ENCODE peak calls at places on chromosomes 4 and X, in nine cellular contexts. O is hepatocyte, H is ovary, G is cardiac muscle cell, E is NB4, S is brain microvascular endothelial cell, J is transverse colon, V is choroid plexus epithelial cell, T is DND-41. Q is an unnamed sample.

GRCh38 chrX:40922307-40922706 is 162.9 kb upstream of the USP9X start:
- DNase-seq in O (peak), H (no peak), G (peak), E (peak), S (peak), J (no peak), V (peak), T (no peak), Q (no peak)

GRCh38 chrX:10157545-10157944 is 770 bp downstream of the CLCN4 start:
- DNase-seq in O (no peak), H (no peak), G (peak), E (no peak), S (no peak), J (no peak), V (peak), T (no peak), Q (no peak)

GRCh38 chr4:128757712-128758111 is 51.8 kb upstream of the JADE1 start:
- DNase-seq in O (no peak), H (no peak), G (no peak), E (no peak), S (no peak), J (no peak), V (peak), T (no peak), Q (no peak)

GRCh38 chr4:38242822-38243384 is 282.7 kb downstream of the PTTG2 start:
- DNase-seq in O (no peak), H (no peak), G (no peak), E (no peak), S (no peak), J (no peak), V (no peak), T (no peak), Q (peak)

GRCh38 chrX:46576458-46576857 is 2.9 kb downstream of the CHST7 start:
- DNase-seq in O (no peak), H (no peak), G (peak), E (no peak), S (no peak), J (no peak), V (no peak), T (no peak), Q (no peak)

GRCh38 chr4:185210102-185210981 is 944 bp downstream of the SNX25 start:
- DNase-seq in O (peak), H (peak), G (peak), E (peak), S (peak), J (peak), V (peak), T (no peak), Q (no peak)

GRCh38 chr4:56038763-56039162 is 90.0 kb downstream of the CEP135 start:
- DNase-seq in O (no peak), H (no peak), G (no peak), E (no peak), S (no peak), J (no peak), V (no peak), T (no peak), Q (no peak)

GRCh38 chr4:54085284-54085683 is 14.7 kb upstream of the GSX2 start:
- DNase-seq in O (no peak), H (no peak), G (peak), E (no peak), S (peak), J (no peak), V (peak), T (no peak), Q (no peak)

GRCh38 chr4:7313991-7314390 is 120.7 kb downstream of the PSAPL1 start:
- DNase-seq in O (no peak), H (no peak), G (no peak), E (no peak), S (no peak), J (no peak), V (no peak), T (no peak), Q (no peak)

GRCh38 chr4:7206385-7206784 is 14.0 kb downstream of the SORCS2 start:
- DNase-seq in O (no peak), H (peak), G (peak), E (no peak), S (peak), J (no peak), V (peak), T (no peak), Q (no peak)

GRCh38 chr4:13849778-13850177 is 222.3 kb upstream of the BOD1L1 start:
- DNase-seq in O (no peak), H (no peak), G (no peak), E (no peak), S (no peak), J (no peak), V (no peak), T (no peak), Q (no peak)

GRCh38 chrX:47358387-47359065 is 11.9 kb upstream of the ZNF157 start:
- DNase-seq in O (no peak), H (no peak), G (no peak), E (peak), S (no peak), J (no peak), V (peak), T (peak), Q (peak)

GRCh38 chr4:7978489-7978888 is 38.8 kb upstream of the AFAP1 start:
- DNase-seq in O (peak), H (no peak), G (peak), E (no peak), S (no peak), J (peak), V (no peak), T (no peak), Q (no peak)

GRCh38 chr4:13289391-13289790 is 194.7 kb downstream of the RAB28 start:
- DNase-seq in O (no peak), H (no peak), G (peak), E (no peak), S (peak), J (no peak), V (peak), T (no peak), Q (no peak)

GRCh38 chr4:169286562-169287301 is 16.0 kb upstream of the SH3RF1 start:
- DNase-seq in O (no peak), H (no peak), G (peak), E (peak), S (no peak), J (no peak), V (no peak), T (no peak), Q (no peak)

GRCh38 chrX:78103001-78103634 is 930 bp upstream of the PGK1 start:
- DNase-seq in O (no peak), H (peak), G (no peak), E (no peak), S (no peak), J (no peak), V (no peak), T (no peak), Q (no peak)

GRCh38 chrX:13684361-13684760 is 4.6 kb upstream of the RAB9A start:
- DNase-seq in O (no peak), H (no peak), G (no peak), E (no peak), S (no peak), J (no peak), V (no peak), T (no peak), Q (no peak)

GRCh38 chr4:113278324-113278934 is 229.0 kb downstream of the ANK2 start:
- DNase-seq in O (peak), H (peak), G (peak), E (peak), S (peak), J (peak), V (peak), T (peak), Q (peak)

GRCh38 chr4:152535236-152535902 is 523 bp downstream of the FBXW7 start:
- DNase-seq in O (peak), H (no peak), G (no peak), E (peak), S (no peak), J (peak), V (no peak), T (no peak), Q (no peak)

GRCh38 chr4:26238426-26238781 is 82.4 kb upstream of the RBPJ start:
- DNase-seq in O (peak), H (no peak), G (no peak), E (no peak), S (no peak), J (peak), V (no peak), T (no peak), Q (no peak)

GRCh38 chrX:41491267-41492004 is 44.3 kb downstream of the NYX start:
- DNase-seq in O (peak), H (no peak), G (peak), E (peak), S (peak), J (no peak), V (peak), T (no peak), Q (no peak)

GRCh38 chr4:112130903-112131302 is 14.4 kb upstream of the FAM241A start:
- DNase-seq in O (no peak), H (no peak), G (peak), E (no peak), S (no peak), J (no peak), V (peak), T (no peak), Q (no peak)

GRCh38 chrX:126847143-126847542 is 27.6 kb downstream of the PRR32 start:
- DNase-seq in O (no peak), H (no peak), G (no peak), E (no peak), S (no peak), J (no peak), V (no peak), T (no peak), Q (no peak)

GRCh38 chr4:113300384-113301011 is 251.0 kb downstream of the ANK2 start:
- DNase-seq in O (peak), H (no peak), G (peak), E (no peak), S (peak), J (no peak), V (peak), T (no peak), Q (no peak)

GRCh38 chrX:16978193-16978984 is 31.9 kb downstream of the REPS2 start:
- DNase-seq in O (no peak), H (no peak), G (no peak), E (no peak), S (no peak), J (no peak), V (no peak), T (no peak), Q (no peak)

GRCh38 chr4:157888281-157888680 is 284.5 kb downstream of the GASK1B start:
- DNase-seq in O (no peak), H (no peak), G (no peak), E (no peak), S (no peak), J (no peak), V (no peak), T (no peak), Q (no peak)

GRCh38 chrX:9865804-9866471 is 79.7 kb downstream of the SHROOM2 start:
- DNase-seq in O (no peak), H (no peak), G (no peak), E (no peak), S (peak), J (no peak), V (no peak), T (no peak), Q (no peak)

GRCh38 chr4:42512226-42512625 is 114.9 kb downstream of the SHISA3 start:
- DNase-seq in O (no peak), H (no peak), G (no peak), E (no peak), S (no peak), J (no peak), V (no peak), T (no peak), Q (no peak)

GRCh38 chr4:4555916-4556315 is 14.1 kb upstream of the STX18 start:
- DNase-seq in O (no peak), H (no peak), G (peak), E (no peak), S (peak), J (no peak), V (peak), T (no peak), Q (no peak)

GRCh38 chr4:166252487-166253402 is 379.7 kb downstream of the TLL1 start:
- DNase-seq in O (peak), H (no peak), G (peak), E (peak), S (peak), J (no peak), V (peak), T (no peak), Q (peak)

GRCh38 chrX:123665197-123665596 is 67.7 kb downstream of the THOC2 start:
- DNase-seq in O (peak), H (no peak), G (no peak), E (no peak), S (no peak), J (no peak), V (peak), T (no peak), Q (no peak)

GRCh38 chr4:59535541-59535940 is 1664.6 kb upstream of the ADGRL3 start:
- DNase-seq in O (no peak), H (no peak), G (no peak), E (no peak), S (no peak), J (no peak), V (no peak), T (no peak), Q (no peak)

GRCh38 chr4:52051615-52052474 is 741 bp downstream of the SPATA18 start:
- DNase-seq in O (peak), H (peak), G (peak), E (no peak), S (peak), J (peak), V (peak), T (no peak), Q (no peak)

GRCh38 chr4:138953962-138954371 is 61.6 kb upstream of the NOCT start:
- DNase-seq in O (no peak), H (no peak), G (peak), E (no peak), S (peak), J (no peak), V (peak), T (no peak), Q (no peak)

GRCh38 chrX:153777261-153778090 is 3.4 kb upstream of the SRPK3 start:
- DNase-seq in O (no peak), H (no peak), G (no peak), E (no peak), S (no peak), J (no peak), V (no peak), T (no peak), Q (no peak)

GRCh38 chrX:118179718-118180117 is 63.1 kb upstream of the KLHL13 start:
- DNase-seq in O (no peak), H (no peak), G (no peak), E (no peak), S (no peak), J (no peak), V (no peak), T (no peak), Q (no peak)

GRCh38 chrX:118181030-118181429 is 64.4 kb upstream of the KLHL13 start:
- DNase-seq in O (no peak), H (no peak), G (peak), E (no peak), S (no peak), J (no peak), V (no peak), T (no peak), Q (no peak)

GRCh38 chrX:118178450-118178849 is 61.8 kb upstream of the KLHL13 start:
- DNase-seq in O (no peak), H (no peak), G (no peak), E (no peak), S (no peak), J (no peak), V (no peak), T (no peak), Q (no peak)

GRCh38 chrX:118177708-118178107 is 61.1 kb upstream of the KLHL13 start:
- DNase-seq in O (no peak), H (no peak), G (no peak), E (no peak), S (no peak), J (no peak), V (no peak), T (no peak), Q (no peak)

GRCh38 chrX:118179161-118179560 is 62.6 kb upstream of the KLHL13 start:
- DNase-seq in O (no peak), H (no peak), G (no peak), E (no peak), S (no peak), J (no peak), V (no peak), T (no peak), Q (no peak)
- H3K4me3 ChIP-seq in O (no peak), H (no peak), G (no peak), E (no peak), S (no peak), J (no peak), V (no peak), T (no peak), Q (no peak)

GRCh38 chr4:39354178-39354503 is 12.0 kb downstream of the RFC1 start:
- DNase-seq in O (peak), H (no peak), G (no peak), E (no peak), S (no peak), J (no peak), V (no peak), T (no peak), Q (no peak)
- H3K4me3 ChIP-seq in O (peak), H (peak), G (no peak), E (peak), S (no peak), J (peak), V (peak), T (peak), Q (peak)

DNA sequence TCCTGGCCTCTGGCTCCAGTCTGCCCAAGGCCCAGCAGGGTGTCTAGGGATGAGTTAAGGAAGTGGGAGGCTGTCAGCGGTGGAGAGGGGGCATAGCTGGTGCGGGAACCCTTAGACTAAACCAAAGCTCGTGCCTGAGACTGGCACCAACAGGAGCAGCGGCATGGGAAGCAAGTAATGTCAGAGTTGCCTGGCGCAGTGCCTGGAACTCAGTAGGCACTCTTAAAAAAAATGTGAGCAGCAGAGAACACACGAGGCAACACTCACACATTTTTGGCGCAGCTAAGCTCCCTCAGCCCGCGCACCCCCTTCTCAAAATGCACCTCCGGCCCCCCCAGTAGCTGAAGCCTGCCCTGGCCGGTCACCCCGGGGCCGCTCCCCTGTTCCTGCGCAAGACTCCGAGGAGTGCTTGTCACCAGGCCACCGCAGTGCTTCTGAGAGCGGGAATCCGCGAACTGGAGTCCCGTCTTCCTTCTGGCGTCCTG is 583 bp downstream of the GABRE start:
- DNase-seq in O (peak), H (no peak), G (no peak), E (no peak), S (no peak), J (peak), V (peak), T (no peak), Q (no peak)
- H3K4me3 ChIP-seq in O (peak), H (peak), G (peak), E (no peak), S (peak), J (peak), V (peak), T (no peak), Q (no peak)

GRCh38 chrX:65406532-65406931 is 128.1 kb downstream of the LAS1L start:
- DNase-seq in O (peak), H (no peak), G (no peak), E (no peak), S (no peak), J (no peak), V (no peak), T (no peak), Q (no peak)
- H3K4me3 ChIP-seq in O (no peak), H (no peak), G (peak), E (no peak), S (no peak), J (peak), V (no peak), T (no peak), Q (no peak)

GRCh38 chrX:133414399-133415275 is 652 bp downstream of the GPC4 start:
- DNase-seq in O (peak), H (peak), G (peak), E (no peak), S (no peak), J (peak), V (no peak), T (peak), Q (no peak)

GRCh38 chrX:133412665-133413064 is 2.6 kb downstream of the GPC4 start:
- DNase-seq in O (no peak), H (no peak), G (no peak), E (no peak), S (no peak), J (no peak), V (no peak), T (no peak), Q (no peak)

GRCh38 chrX:133417364-133417763 is 2.1 kb upstream of the GPC4 start:
- DNase-seq in O (no peak), H (no peak), G (no peak), E (no peak), S (no peak), J (no peak), V (no peak), T (no peak), Q (no peak)

GRCh38 chrX:133413218-133413925 is 1.9 kb downstream of the GPC4 start:
- DNase-seq in O (no peak), H (peak), G (no peak), E (no peak), S (no peak), J (peak), V (no peak), T (no peak), Q (no peak)

GRCh38 chrX:133415276-133416105 is at the start of gene GPC4:
- DNase-seq in O (peak), H (peak), G (peak), E (no peak), S (peak), J (peak), V (peak), T (peak), Q (no peak)
- H3K4me3 ChIP-seq in O (peak), H (peak), G (peak), E (no peak), S (peak), J (peak), V (peak), T (peak), Q (peak)

GRCh38 chr4:47330856-47331255 is 132.6 kb downstream of the COMMD8 start:
- DNase-seq in O (no peak), H (no peak), G (no peak), E (no peak), S (no peak), J (no peak), V (no peak), T (no peak), Q (no peak)

GRCh38 chr4:47326067-47326466 is 137.4 kb downstream of the COMMD8 start:
- DNase-seq in O (no peak), H (no peak), G (no peak), E (no peak), S (no peak), J (no peak), V (no peak), T (no peak), Q (no peak)
- H3K4me3 ChIP-seq in O (no peak), H (no peak), G (no peak), E (no peak), S (no peak), J (no peak), V (no peak), T (no peak), Q (no peak)

GRCh38 chrX:76172325-76172887 is 456 bp upstream of the PBDC1 start:
- DNase-seq in O (no peak), H (no peak), G (no peak), E (no peak), S (no peak), J (no peak), V (no peak), T (no peak), Q (no peak)
- H3K4me3 ChIP-seq in O (peak), H (peak), G (peak), E (peak), S (peak), J (peak), V (peak), T (peak), Q (no peak)

DNA sequence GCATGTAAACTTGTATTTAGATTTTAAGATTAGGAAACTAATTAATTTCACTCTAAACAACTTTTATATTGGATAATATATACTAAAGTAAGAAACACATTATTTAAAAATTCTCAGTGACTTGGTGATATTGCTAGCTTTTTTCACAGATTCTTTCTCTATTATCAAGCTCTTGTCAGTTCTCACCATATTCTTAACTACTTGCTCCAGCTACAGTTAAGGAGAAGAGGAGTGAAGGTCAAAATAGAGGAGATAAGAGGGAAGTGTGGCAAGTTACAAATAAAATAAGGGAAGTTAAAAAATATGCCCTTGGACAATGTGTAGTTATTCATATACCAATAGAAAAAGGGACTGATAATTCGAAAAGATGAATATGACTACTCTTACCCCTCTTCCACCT is 34.7 kb upstream of the NAF1 start:
- DNase-seq in O (no peak), H (no peak), G (no peak), E (no peak), S (no peak), J (no peak), V (no peak), T (no peak), Q (no peak)
- H3K4me3 ChIP-seq in O (no peak), H (no peak), G (no peak), E (no peak), S (no peak), J (no peak), V (no peak), T (no peak), Q (no peak)

DNA sequence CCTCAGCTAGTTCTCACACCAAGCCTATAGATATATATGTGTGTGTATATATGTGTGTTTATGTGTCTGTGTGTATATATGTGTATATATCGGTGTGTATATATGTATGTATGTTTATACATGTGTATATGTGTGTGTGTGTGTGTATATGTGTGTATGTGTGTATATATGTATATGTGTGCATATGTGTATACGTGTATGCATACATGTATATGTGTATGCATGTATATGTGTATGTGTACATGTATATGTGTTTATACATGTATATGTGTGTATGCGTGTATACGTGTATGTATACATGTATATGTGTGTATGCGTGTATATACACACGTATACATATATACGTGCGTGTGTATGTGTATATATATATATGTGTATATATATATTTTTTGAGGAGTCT is 18.3 kb downstream of the GTPBP6 start:
- DNase-seq in O (no peak), H (no peak), G (no peak), E (no peak), S (no peak), J (no peak), V (no peak), T (no peak), Q (no peak)
- H3K4me3 ChIP-seq in O (no peak), H (no peak), G (no peak), E (no peak), S (no peak), J (no peak), V (no peak), T (no peak), Q (no peak)